ENCODE peak calls at places on chromosomes 1 and 21, in six cellular contexts. V, X, U, Q, M and L are unnamed samples.

GRCh38 chr21:45366931-45367401 is 38.0 kb upstream of the COL18A1 start:
- DNase-seq in V (peak), X (no peak), U (peak), Q (peak), M (no peak), L (peak)

GRCh38 chr1:65791860-65792670 is 630 bp upstream of the PDE4B start:
- DNase-seq in V (no peak), X (no peak), U (no peak), Q (no peak), M (no peak), L (no peak)

GRCh38 chr1:164311376-164311775 is 247.6 kb upstream of the PBX1 start:
- DNase-seq in V (no peak), X (no peak), U (no peak), Q (no peak), M (no peak), L (no peak)

GRCh38 chr1:8873506-8874229 is 4.8 kb downstream of the ENO1 start:
- DNase-seq in V (peak), X (peak), U (peak), Q (peak), M (peak), L (peak)

GRCh38 chr1:152160553-152160952 is 1.5 kb upstream of the RPTN start:
- DNase-seq in V (no peak), X (no peak), U (no peak), Q (no peak), M (no peak), L (no peak)

GRCh38 chr1:84887261-84887934 is 5.6 kb downstream of the LPAR3 start:
- DNase-seq in V (no peak), X (no peak), U (no peak), Q (no peak), M (no peak), L (no peak)

GRCh38 chr21:37075214-37075770 is 2.2 kb downstream of the TTC3 start:
- DNase-seq in V (no peak), X (no peak), U (no peak), Q (no peak), M (no peak), L (no peak)

GRCh38 chr21:45401054-45401518 is 3.9 kb upstream of the COL18A1 start:
- DNase-seq in V (no peak), X (no peak), U (no peak), Q (peak), M (no peak), L (no peak)

GRCh38 chr1:171119648-171120047 is 28.9 kb downstream of the FMO3 start:
- DNase-seq in V (no peak), X (no peak), U (no peak), Q (no peak), M (no peak), L (no peak)

GRCh38 chr1:11054666-11055065 is 5.2 kb downstream of the SRM start:
- DNase-seq in V (no peak), X (no peak), U (no peak), Q (no peak), M (no peak), L (no peak)

GRCh38 chr1:74684301-74684700 is 10.7 kb upstream of the ERICH3 start:
- DNase-seq in V (no peak), X (no peak), U (no peak), Q (no peak), M (no peak), L (no peak)

GRCh38 chr1:236302941-236303340 is 21.2 kb upstream of the ERO1B start:
- DNase-seq in V (no peak), X (no peak), U (no peak), Q (no peak), M (no peak), L (no peak)

GRCh38 chr1:95115708-95116137 is 1.4 kb upstream of the TLCD4 start:
- DNase-seq in V (no peak), X (no peak), U (no peak), Q (peak), M (no peak), L (no peak)
- TF ChIP-seq POLR2A in V (no peak), X (no peak), U (no peak), Q (no peak), M (no peak), L (no peak)

DNA sequence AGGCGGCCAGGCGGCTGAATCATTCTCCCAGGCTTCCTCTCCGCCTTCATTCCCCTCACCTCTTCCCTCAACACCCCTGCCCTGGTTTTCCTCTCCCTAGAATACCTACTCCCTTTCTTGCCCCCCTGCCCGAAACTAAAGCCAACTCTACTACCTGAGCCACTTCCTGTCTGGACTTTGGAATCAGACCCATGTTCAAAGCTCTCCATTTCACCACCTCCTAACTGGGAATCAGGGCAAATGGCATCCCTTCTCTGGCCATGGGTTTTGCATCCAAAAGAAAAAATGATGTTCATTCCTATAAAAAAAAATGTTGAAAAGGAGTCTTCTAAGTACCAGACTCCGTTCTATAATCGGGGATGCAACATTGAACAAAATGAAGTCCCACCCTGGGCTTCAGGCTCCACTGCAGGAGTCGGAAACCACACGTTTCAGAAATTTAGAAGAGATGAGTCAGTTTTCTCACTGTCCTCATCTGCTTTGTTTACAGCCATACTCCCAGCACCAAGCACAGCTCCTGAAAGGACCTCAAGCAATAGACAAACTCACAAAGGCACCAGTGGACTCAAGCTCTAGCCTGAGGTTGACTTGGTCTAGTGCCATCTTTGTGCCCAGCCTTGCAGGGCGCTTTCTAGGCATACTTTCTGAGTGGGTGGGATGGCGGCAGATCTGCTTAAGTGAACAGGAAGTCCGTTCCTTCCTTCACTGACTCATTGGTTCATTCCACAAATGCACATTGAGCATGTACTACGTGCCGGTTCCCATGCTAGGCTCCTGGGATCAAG is 176.2 kb downstream of the IGSF21 start:
- DNase-seq in V (no peak), X (no peak), U (no peak), Q (no peak), M (no peak), L (no peak)
- TF ChIP-seq POLR2A in V (no peak), X (no peak), U (no peak), Q (no peak), M (no peak), L (no peak)

DNA sequence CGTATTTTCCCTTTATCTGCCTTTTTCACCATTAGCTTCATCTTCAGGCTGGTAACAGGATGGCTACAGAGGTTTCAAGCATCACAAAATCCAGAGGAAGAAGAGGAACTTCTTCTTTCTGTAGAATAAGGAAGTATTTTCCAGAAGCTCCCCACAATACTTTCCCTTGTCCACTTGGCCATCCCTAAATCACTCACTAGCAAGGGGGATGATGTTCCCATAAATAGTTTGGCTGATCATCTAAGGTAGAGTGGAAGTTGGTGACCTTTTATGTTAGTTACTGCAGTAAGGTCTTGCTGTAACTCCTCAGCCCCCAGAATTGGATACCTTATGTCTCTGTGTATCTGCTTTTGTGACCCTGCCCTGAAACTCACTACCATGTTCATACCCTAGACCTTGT is 45.1 kb upstream of the RNF11 start:
- DNase-seq in V (no peak), X (no peak), U (no peak), Q (no peak), M (no peak), L (no peak)
- TF ChIP-seq POLR2A in V (no peak), X (no peak), U (no peak), Q (no peak), M (no peak), L (no peak)

GRCh38 chr1:214281902-214282695 is 1.1 kb downstream of the SMYD2 start:
- DNase-seq in V (peak), X (no peak), U (no peak), Q (peak), M (peak), L (peak)

GRCh38 chr1:214282696-214283225 is 1.8 kb downstream of the SMYD2 start:
- DNase-seq in V (no peak), X (no peak), U (no peak), Q (peak), M (no peak), L (no peak)

GRCh38 chr1:214277704-214278635 is 3.0 kb upstream of the SMYD2 start:
- DNase-seq in V (no peak), X (no peak), U (no peak), Q (no peak), M (no peak), L (no peak)

GRCh38 chr1:214281030-214281901 is at the start of gene SMYD2:
- DNase-seq in V (peak), X (peak), U (peak), Q (peak), M (peak), L (peak)

DNA sequence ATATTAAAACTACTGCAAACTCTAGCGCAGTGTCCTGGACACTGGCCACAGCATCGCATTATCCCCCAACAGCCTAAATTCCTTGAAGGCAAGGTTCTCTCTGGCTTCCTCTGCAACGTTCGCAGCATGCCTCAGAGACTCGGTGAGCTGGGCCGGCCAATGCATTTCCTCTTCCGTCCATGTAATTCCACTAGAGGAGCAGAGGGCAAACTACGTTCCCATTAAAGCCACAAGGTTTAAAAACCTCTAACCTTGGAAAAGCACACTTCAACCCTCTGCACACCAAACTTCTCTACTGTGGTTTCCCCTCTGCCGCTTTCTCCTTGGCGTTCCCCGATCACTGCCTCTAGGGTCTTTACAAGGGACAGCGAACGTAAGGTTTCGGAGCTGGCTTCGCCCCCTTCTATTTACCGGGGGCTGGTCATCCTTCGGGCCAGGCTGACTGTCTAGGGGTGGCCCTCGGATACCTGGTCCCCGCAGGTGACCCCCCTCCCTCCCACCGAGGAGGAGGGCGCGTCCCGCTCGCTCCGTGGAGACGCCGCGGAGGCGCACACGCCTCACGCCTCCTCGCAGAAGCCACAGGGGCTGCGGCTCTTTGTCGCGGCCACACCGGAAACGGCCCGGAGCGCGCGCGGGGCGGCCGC is 451 bp upstream of the SMYD2 start:
- DNase-seq in V (peak), X (peak), U (no peak), Q (peak), M (peak), L (peak)
- TF ChIP-seq POLR2A in V (no peak), X (no peak), U (no peak), Q (peak), M (no peak), L (peak)

DNA sequence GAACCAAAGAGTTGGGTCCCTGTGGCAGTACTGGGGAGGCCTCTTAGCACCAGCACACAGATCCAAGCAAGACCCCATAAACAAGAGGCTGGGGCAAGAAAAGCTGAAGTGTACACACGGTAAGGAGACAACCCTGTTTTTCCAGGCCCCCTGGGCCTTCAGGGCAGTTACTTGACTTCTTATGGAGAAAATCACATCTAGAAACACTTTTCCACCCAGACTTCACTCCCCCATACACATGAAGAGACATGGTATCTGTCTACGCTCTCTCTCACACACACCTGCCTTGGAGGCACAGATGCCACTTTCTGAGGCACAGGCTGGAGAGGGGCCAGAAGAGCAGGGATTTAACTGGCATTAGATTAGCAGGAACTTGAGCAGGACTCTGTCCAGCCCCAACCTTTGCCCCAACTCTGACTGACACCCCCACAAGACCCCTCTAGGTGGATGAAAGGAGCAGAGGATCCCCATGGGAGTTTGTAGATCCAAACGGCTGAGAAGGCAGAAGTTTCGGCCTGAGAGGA is 2.2 kb downstream of the CERS2 start:
- DNase-seq in V (peak), X (peak), U (no peak), Q (no peak), M (no peak), L (no peak)
- TF ChIP-seq POLR2A in V (no peak), X (no peak), U (no peak), Q (no peak), M (no peak), L (no peak)

DNA sequence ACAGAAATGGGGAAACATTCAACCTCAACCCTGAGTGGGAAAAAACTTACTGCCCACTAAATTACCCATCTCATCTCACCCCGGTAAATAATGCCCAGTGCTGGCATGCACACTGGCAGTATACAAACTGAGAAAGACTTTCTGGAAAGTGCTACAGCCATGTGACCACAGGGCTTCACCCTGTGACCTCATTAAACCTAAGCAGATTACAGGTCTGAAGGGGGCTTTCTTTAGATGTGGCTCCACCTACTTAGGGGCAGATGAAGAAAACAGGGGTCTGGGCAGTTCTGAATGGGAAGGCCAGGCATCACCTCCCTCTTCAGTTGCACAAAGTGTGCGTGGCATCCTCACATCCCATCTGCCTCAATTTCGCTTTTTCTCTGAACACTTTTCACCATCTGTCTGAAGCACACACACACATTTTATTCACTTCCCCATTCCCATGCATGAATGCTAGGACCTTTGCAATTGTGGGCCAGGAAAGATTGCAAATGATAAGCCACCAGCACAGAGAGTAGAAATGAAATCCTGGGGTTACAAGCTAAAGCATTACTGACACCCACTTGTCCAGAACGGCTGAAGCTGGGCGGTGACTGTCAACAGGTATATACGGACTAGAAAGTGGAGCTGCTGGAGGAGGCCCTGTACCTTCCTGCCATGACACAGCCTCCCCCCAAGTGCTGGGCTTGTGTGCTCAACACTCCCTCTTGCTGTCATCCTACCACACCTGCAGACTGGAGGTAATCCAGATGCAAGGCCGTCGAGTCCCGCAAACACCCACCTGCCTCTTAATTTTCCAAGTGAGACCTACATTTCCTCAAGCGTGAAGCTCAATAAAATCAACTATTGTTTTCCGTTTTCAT is 2.7 kb downstream of the NADK start:
- DNase-seq in V (no peak), X (no peak), U (no peak), Q (peak), M (no peak), L (no peak)
- TF ChIP-seq POLR2A in V (no peak), X (no peak), U (no peak), Q (no peak), M (no peak), L (no peak)

GRCh38 chr1:173861731-173862145 is 6.1 kb downstream of the GAS5 start:
- DNase-seq in V (no peak), X (no peak), U (no peak), Q (peak), M (no peak), L (no peak)
- TF ChIP-seq POLR2A in V (no peak), X (no peak), U (no peak), Q (no peak), M (no peak), L (peak)

GRCh38 chr1:111507411-111508201 is 4.2 kb upstream of the ADORA3 start:
- DNase-seq in V (peak), X (peak), U (peak), Q (peak), M (peak), L (peak)
- TF ChIP-seq POLR2A in V (peak), X (no peak), U (no peak), Q (no peak), M (no peak), L (peak)

GRCh38 chr1:208009303-208009702 is 98.4 kb upstream of the CD34 start:
- DNase-seq in V (no peak), X (no peak), U (no peak), Q (no peak), M (no peak), L (no peak)
- TF ChIP-seq POLR2A in V (no peak), X (no peak), U (no peak), Q (no peak), M (no peak), L (no peak)